ENCODE peak calls at places on chromosomes 2 and 18, in ten cellular contexts. I, D, T, X, B, L, A, E, K and J are unnamed samples.

GRCh38 chr2:172829229-172829628 is 93.6 kb downstream of the RAPGEF4 start:
- DNase-seq in K (no peak), E (no peak), B (no peak), L (no peak), X (no peak), A (peak; percentile 88), I (no peak), T (no peak), D (no peak), J (no peak)

GRCh38 chr2:65501836-65502235 is 69.4 kb upstream of the SPRED2 start:
- DNase-seq in B (no peak), T (no peak), E (no peak), L (no peak), K (no peak), A (no peak), I (no peak), X (no peak), D (no peak), J (no peak)

GRCh38 chr2:127679680-127680361 is 4.5 kb upstream of the LIMS2 start:
- DNase-seq in B (no peak), K (no peak), A (no peak), I (no peak), D (no peak), T (no peak), X (no peak), E (no peak), L (no peak), J (no peak)

GRCh38 chr18:37006742-37007141 is 177.8 kb downstream of the KIAA1328 start:
- DNase-seq in D (no peak), K (no peak), A (no peak), I (no peak), B (no peak), E (no peak), X (no peak), T (no peak), L (no peak), J (no peak)

GRCh38 chr18:14179306-14179705 is 47.1 kb upstream of the ZNF519 start:
- DNase-seq in T (no peak), B (no peak), A (no peak), K (no peak), I (no peak), E (no peak), D (no peak), X (no peak), L (no peak), J (no peak)

GRCh38 chr2:179860255-179861026 is 971 bp downstream of the ZNF385B start:
- DNase-seq in A (no peak), B (no peak), D (no peak), T (peak; percentile 66), L (no peak), I (no peak), E (no peak), X (no peak), K (no peak), J (no peak)

GRCh38 chr2:41926614-41927580 is 120.9 kb upstream of the PKDCC start:
- DNase-seq in A (no peak), T (peak; percentile 85), K (peak; percentile 63), E (no peak), B (no peak), D (no peak), L (no peak), I (no peak), X (no peak), J (no peak)

GRCh38 chr2:186641807-186642321 is 52.0 kb upstream of the FAM171B start:
- DNase-seq in I (peak; percentile 45), T (no peak), K (no peak), B (peak; percentile 51), L (no peak), A (peak; percentile 66), D (peak; percentile 53), E (no peak), X (no peak), J (no peak)

GRCh38 chr2:237830522-237830921 is 28.9 kb upstream of the RAMP1 start:
- DNase-seq in K (no peak), B (no peak), I (no peak), T (no peak), X (no peak), D (no peak), E (no peak), A (no peak), L (no peak), J (no peak)

GRCh38 chr2:28286678-28287077 is 106.0 kb upstream of the FOSL2 start:
- DNase-seq in L (no peak), D (peak; percentile 22), T (no peak), E (no peak), X (no peak), A (peak; percentile 28), I (no peak), K (no peak), B (no peak), J (no peak)

GRCh38 chr2:10407432-10407831 is 40.7 kb downstream of the ODC1 start:
- DNase-seq in K (no peak), X (no peak), D (no peak), T (no peak), B (no peak), A (no peak), I (no peak), E (no peak), L (no peak), J (no peak)

GRCh38 chr2:241302759-241303651 is 12.5 kb downstream of the HDLBP start:
- DNase-seq in K (no peak), L (no peak), A (no peak), T (no peak), D (no peak), B (no peak), X (no peak), I (no peak), E (no peak), J (no peak)

GRCh38 chr2:201366166-201366565 is 9.0 kb upstream of the FLACC1 start:
- DNase-seq in A (no peak), D (no peak), X (no peak), I (no peak), L (no peak), K (no peak), B (no peak), E (no peak), T (no peak), J (no peak)

GRCh38 chr2:85185431-85185940 is 52.3 kb downstream of the TCF7L1 start:
- DNase-seq in L (no peak), B (no peak), D (no peak), A (no peak), T (no peak), E (no peak), X (no peak), I (no peak), K (no peak), J (no peak)

GRCh38 chr2:207122914-207123744 is 42.6 kb downstream of the KLF7 start:
- DNase-seq in A (no peak), I (no peak), E (peak; percentile 16), T (no peak), X (no peak), L (peak; percentile 46), B (no peak), D (no peak), K (no peak), J (no peak)

GRCh38 chr18:74611791-74612190 is 14.1 kb downstream of the ZNF407 start:
- DNase-seq in I (no peak), E (no peak), X (no peak), B (no peak), D (no peak), K (no peak), A (no peak), T (no peak), L (no peak), J (no peak)

GRCh38 chr18:34773961-34774754 is 64.1 kb downstream of the DTNA start:
- DNase-seq in A (peak; percentile 22), B (no peak), I (peak; percentile 38), D (peak; percentile 24), L (no peak), K (peak; percentile 36), E (no peak), T (peak; percentile 66), X (no peak), J (no peak)

GRCh38 chr2:144183744-144184143 is 336.2 kb downstream of the ZEB2 start:
- DNase-seq in A (peak; percentile 72), I (no peak), T (no peak), B (no peak), E (peak; percentile 56), K (no peak), X (no peak), L (peak; percentile 56), D (peak; percentile 83), J (no peak)

GRCh38 chr2:237140689-237141285 is 55.1 kb downstream of the COPS8 start:
- DNase-seq in I (no peak), D (no peak), K (peak; percentile 77), X (no peak), T (no peak), A (no peak), B (no peak), E (no peak), L (no peak), J (no peak)

GRCh38 chr18:2411381-2411977 is 159.8 kb downstream of the METTL4 start:
- DNase-seq in B (no peak), L (no peak), E (no peak), T (no peak), A (no peak), X (no peak), D (no peak), K (no peak), I (no peak), J (no peak)

GRCh38 chr18:70132999-70133398 is 72.5 kb downstream of the RTTN start:
- DNase-seq in A (peak; percentile 96), X (no peak), K (no peak), L (no peak), E (no peak), I (no peak), D (peak; percentile 47), B (peak; percentile 41), T (peak; percentile 63), J (no peak)

GRCh38 chr2:233692648-233693047 is at the start of gene UGT1A6:
- DNase-seq in I (no peak), K (no peak), A (no peak), L (no peak), T (no peak), B (no peak), E (no peak), X (no peak), D (no peak), J (no peak)

GRCh38 chr18:6746386-6746960 is 17.0 kb downstream of the ARHGAP28 start:
- DNase-seq in I (no peak), X (no peak), D (no peak), L (no peak), B (no peak), E (no peak), K (no peak), T (no peak), A (no peak), J (no peak)

GRCh38 chr18:9810994-9811393 is 74.8 kb upstream of the TXNDC2 start:
- DNase-seq in X (no peak), B (no peak), K (no peak), E (no peak), I (no peak), L (no peak), T (peak; percentile 70), D (no peak), A (no peak), J (no peak)

GRCh38 chr2:31300309-31300708 is 66.4 kb downstream of the EHD3 start:
- DNase-seq in L (no peak), K (no peak), B (no peak), D (no peak), A (no peak), E (no peak), T (no peak), X (no peak), I (no peak), J (no peak)

GRCh38 chr18:32803571-32803970 is 30.7 kb upstream of the KLHL14 start:
- DNase-seq in I (no peak), T (no peak), X (no peak), L (no peak), K (no peak), B (no peak), E (no peak), D (no peak), A (no peak), J (no peak)

GRCh38 chr2:108548221-108549003 is 14.1 kb downstream of the LIMS1 start:
- DNase-seq in X (no peak), L (no peak), I (no peak), D (no peak), T (no peak), K (no peak), A (peak; percentile 16), B (no peak), E (no peak), J (no peak)

GRCh38 chr18:6044773-6045172 is 149.5 kb upstream of the TMEM200C start:
- DNase-seq in K (no peak), T (no peak), L (no peak), E (no peak), B (no peak), D (no peak), I (no peak), X (no peak), A (no peak), J (no peak)